ENCODE peak calls at places on chromosome 9, in ten cellular contexts. One of them, this sample, is unnamed.

GRCh38 chr9:77019010-77019809 is at the start of gene FOXB2:
- DNase-seq in fibroblast of pulmonary artery: no peak
- DNase-seq in RWPE1: no peak
- DNase-seq in choroid plexus epithelial cell: no peak
- DNase-seq in foreskin fibroblast: no peak
- DNase-seq in B cell: peak
- DNase-seq in right lobe of liver: no peak
- DNase-seq in AG10803: no peak
- DNase-seq in GM12865: no peak
- DNase-seq in left ventricle myocardium inferior: no peak
- DNase-seq in this sample: no peak

GRCh38 chr9:1839984-1840383 is 175.2 kb upstream of the SMARCA2 start:
- DNase-seq in fibroblast of pulmonary artery: no peak
- DNase-seq in RWPE1: no peak
- DNase-seq in choroid plexus epithelial cell: no peak
- DNase-seq in foreskin fibroblast: no peak
- DNase-seq in B cell: no peak
- DNase-seq in right lobe of liver: no peak
- DNase-seq in AG10803: no peak
- DNase-seq in GM12865: no peak
- DNase-seq in left ventricle myocardium inferior: no peak
- DNase-seq in this sample: no peak

GRCh38 chr9:106557996-106558667 is 304.8 kb upstream of the ZNF462 start:
- DNase-seq in fibroblast of pulmonary artery: no peak
- DNase-seq in RWPE1: no peak
- DNase-seq in choroid plexus epithelial cell: no peak
- DNase-seq in foreskin fibroblast: no peak
- DNase-seq in B cell: no peak
- DNase-seq in right lobe of liver: peak
- DNase-seq in AG10803: no peak
- DNase-seq in GM12865: no peak
- DNase-seq in left ventricle myocardium inferior: no peak
- DNase-seq in this sample: no peak

GRCh38 chr9:137814436-137814835 is 63.1 kb upstream of the CACNA1B start:
- DNase-seq in fibroblast of pulmonary artery: no peak
- DNase-seq in RWPE1: no peak
- DNase-seq in choroid plexus epithelial cell: no peak
- DNase-seq in foreskin fibroblast: no peak
- DNase-seq in B cell: no peak
- DNase-seq in right lobe of liver: no peak
- DNase-seq in AG10803: no peak
- DNase-seq in GM12865: no peak
- DNase-seq in left ventricle myocardium inferior: no peak
- DNase-seq in this sample: no peak

GRCh38 chr9:26326473-26327044 is 566.0 kb downstream of the CAAP1 start:
- DNase-seq in fibroblast of pulmonary artery: peak
- DNase-seq in RWPE1: peak
- DNase-seq in choroid plexus epithelial cell: peak
- DNase-seq in foreskin fibroblast: peak
- DNase-seq in B cell: no peak
- DNase-seq in right lobe of liver: no peak
- DNase-seq in AG10803: peak
- DNase-seq in GM12865: peak
- DNase-seq in left ventricle myocardium inferior: no peak
- DNase-seq in this sample: peak

GRCh38 chr9:32627394-32627954 is 8.0 kb downstream of the TAF1L start:
- DNase-seq in fibroblast of pulmonary artery: no peak
- DNase-seq in RWPE1: peak
- DNase-seq in choroid plexus epithelial cell: no peak
- DNase-seq in foreskin fibroblast: no peak
- DNase-seq in B cell: no peak
- DNase-seq in right lobe of liver: no peak
- DNase-seq in AG10803: no peak
- DNase-seq in GM12865: no peak
- DNase-seq in left ventricle myocardium inferior: no peak
- DNase-seq in this sample: no peak

GRCh38 chr9:70110194-70111041 is 66.8 kb downstream of the MAMDC2 start:
- DNase-seq in fibroblast of pulmonary artery: no peak
- DNase-seq in RWPE1: no peak
- DNase-seq in choroid plexus epithelial cell: peak
- DNase-seq in foreskin fibroblast: peak
- DNase-seq in B cell: no peak
- DNase-seq in right lobe of liver: no peak
- DNase-seq in AG10803: no peak
- DNase-seq in GM12865: peak
- DNase-seq in left ventricle myocardium inferior: no peak
- DNase-seq in this sample: no peak

GRCh38 chr9:70634696-70635095 is 220.2 kb upstream of the KLF9 start:
- DNase-seq in fibroblast of pulmonary artery: no peak
- DNase-seq in RWPE1: no peak
- DNase-seq in choroid plexus epithelial cell: no peak
- DNase-seq in foreskin fibroblast: no peak
- DNase-seq in B cell: no peak
- DNase-seq in right lobe of liver: no peak
- DNase-seq in AG10803: no peak
- DNase-seq in GM12865: no peak
- DNase-seq in left ventricle myocardium inferior: no peak
- DNase-seq in this sample: no peak

GRCh38 chr9:114806571-114806970 is 732 bp upstream of the TNFSF15 start:
- DNase-seq in fibroblast of pulmonary artery: no peak
- DNase-seq in RWPE1: no peak
- DNase-seq in choroid plexus epithelial cell: no peak
- DNase-seq in foreskin fibroblast: no peak
- DNase-seq in B cell: no peak
- DNase-seq in right lobe of liver: no peak
- DNase-seq in AG10803: no peak
- DNase-seq in GM12865: no peak
- DNase-seq in left ventricle myocardium inferior: no peak
- DNase-seq in this sample: no peak

GRCh38 chr9:114804504-114804903 is 1.3 kb downstream of the TNFSF15 start:
- DNase-seq in fibroblast of pulmonary artery: peak
- DNase-seq in RWPE1: peak
- DNase-seq in choroid plexus epithelial cell: peak
- DNase-seq in foreskin fibroblast: peak
- DNase-seq in B cell: no peak
- DNase-seq in right lobe of liver: no peak
- DNase-seq in AG10803: peak
- DNase-seq in GM12865: no peak
- DNase-seq in left ventricle myocardium inferior: no peak
- DNase-seq in this sample: no peak

GRCh38 chr9:114803886-114804285 is 2.0 kb downstream of the TNFSF15 start:
- DNase-seq in fibroblast of pulmonary artery: peak
- DNase-seq in RWPE1: no peak
- DNase-seq in choroid plexus epithelial cell: peak
- DNase-seq in foreskin fibroblast: no peak
- DNase-seq in B cell: no peak
- DNase-seq in right lobe of liver: no peak
- DNase-seq in AG10803: peak
- DNase-seq in GM12865: no peak
- DNase-seq in left ventricle myocardium inferior: no peak
- DNase-seq in this sample: no peak

GRCh38 chr9:114803459-114803858 is 2.4 kb downstream of the TNFSF15 start:
- DNase-seq in fibroblast of pulmonary artery: no peak
- DNase-seq in RWPE1: no peak
- DNase-seq in choroid plexus epithelial cell: no peak
- DNase-seq in foreskin fibroblast: no peak
- DNase-seq in B cell: no peak
- DNase-seq in right lobe of liver: no peak
- DNase-seq in AG10803: no peak
- DNase-seq in GM12865: no peak
- DNase-seq in left ventricle myocardium inferior: peak
- DNase-seq in this sample: no peak

GRCh38 chr9:114805670-114806551 is at the start of gene TNFSF15:
- DNase-seq in fibroblast of pulmonary artery: no peak
- DNase-seq in RWPE1: peak
- DNase-seq in choroid plexus epithelial cell: peak
- DNase-seq in foreskin fibroblast: no peak
- DNase-seq in B cell: peak
- DNase-seq in right lobe of liver: peak
- DNase-seq in AG10803: no peak
- DNase-seq in GM12865: peak
- DNase-seq in left ventricle myocardium inferior: no peak
- DNase-seq in this sample: no peak
- TF ChIP-seq CTCF in fibroblast of pulmonary artery: no peak
- TF ChIP-seq CTCF in RWPE1: no peak
- TF ChIP-seq CTCF in choroid plexus epithelial cell: no peak
- TF ChIP-seq CTCF in foreskin fibroblast: no peak
- TF ChIP-seq CTCF in B cell: no peak
- TF ChIP-seq CTCF in right lobe of liver: no peak
- TF ChIP-seq CTCF in AG10803: no peak
- TF ChIP-seq CTCF in GM12865: no peak
- TF ChIP-seq CTCF in left ventricle myocardium inferior: no peak
- TF ChIP-seq CTCF in this sample: no peak

GRCh38 chr9:126522957-126523356 is 90.8 kb upstream of the LMX1B start:
- DNase-seq in fibroblast of pulmonary artery: no peak
- DNase-seq in RWPE1: no peak
- DNase-seq in choroid plexus epithelial cell: no peak
- DNase-seq in foreskin fibroblast: no peak
- DNase-seq in B cell: no peak
- DNase-seq in right lobe of liver: no peak
- DNase-seq in AG10803: no peak
- DNase-seq in GM12865: no peak
- DNase-seq in left ventricle myocardium inferior: peak
- DNase-seq in this sample: no peak

GRCh38 chr9:126521976-126522590 is 91.6 kb upstream of the LMX1B start:
- DNase-seq in fibroblast of pulmonary artery: no peak
- DNase-seq in RWPE1: no peak
- DNase-seq in choroid plexus epithelial cell: no peak
- DNase-seq in foreskin fibroblast: no peak
- DNase-seq in B cell: no peak
- DNase-seq in right lobe of liver: no peak
- DNase-seq in AG10803: no peak
- DNase-seq in GM12865: no peak
- DNase-seq in left ventricle myocardium inferior: no peak
- DNase-seq in this sample: no peak

GRCh38 chr9:126526218-126527108 is 87.3 kb upstream of the LMX1B start:
- DNase-seq in fibroblast of pulmonary artery: no peak
- DNase-seq in RWPE1: no peak
- DNase-seq in choroid plexus epithelial cell: no peak
- DNase-seq in foreskin fibroblast: no peak
- DNase-seq in B cell: no peak
- DNase-seq in right lobe of liver: no peak
- DNase-seq in AG10803: no peak
- DNase-seq in GM12865: no peak
- DNase-seq in left ventricle myocardium inferior: no peak
- DNase-seq in this sample: no peak

GRCh38 chr9:126523621-126524111 is 90.1 kb upstream of the LMX1B start:
- DNase-seq in fibroblast of pulmonary artery: no peak
- DNase-seq in RWPE1: no peak
- DNase-seq in choroid plexus epithelial cell: no peak
- DNase-seq in foreskin fibroblast: no peak
- DNase-seq in B cell: no peak
- DNase-seq in right lobe of liver: no peak
- DNase-seq in AG10803: no peak
- DNase-seq in GM12865: no peak
- DNase-seq in left ventricle myocardium inferior: no peak
- DNase-seq in this sample: no peak

DNA sequence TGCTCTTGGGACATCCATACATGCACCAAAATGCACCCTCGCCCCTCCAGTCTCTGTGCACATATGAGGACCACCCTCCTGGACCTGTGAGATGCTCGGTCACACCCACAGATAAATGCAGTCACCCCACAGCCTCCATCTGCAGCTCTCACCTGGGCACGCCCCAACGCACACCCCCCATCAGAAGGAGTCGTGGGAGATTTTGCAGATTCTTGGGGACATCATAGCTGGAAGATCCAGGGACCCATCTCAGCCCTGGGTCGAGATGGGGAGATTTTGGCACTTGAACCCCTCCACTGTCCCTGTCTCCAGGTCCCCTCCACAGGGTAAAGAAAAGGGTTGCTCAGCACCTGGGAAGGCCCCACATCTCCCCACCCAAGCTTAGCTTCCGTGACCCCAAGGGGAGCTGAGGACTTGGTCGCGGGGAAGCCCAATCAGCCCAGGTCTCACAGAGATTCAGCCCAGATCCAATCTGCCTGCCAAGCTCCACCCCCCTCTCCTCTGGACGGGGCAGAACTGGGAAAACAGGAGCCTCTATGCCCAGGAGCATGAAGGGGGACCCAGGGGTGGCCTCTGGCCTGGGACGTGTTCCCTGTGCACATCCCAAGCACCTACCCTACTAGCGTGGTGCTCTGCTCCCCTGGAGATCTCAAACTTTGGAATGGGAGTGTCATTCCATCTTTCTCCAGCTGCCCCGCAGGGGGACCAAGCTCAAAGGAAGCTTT is 89.2 kb upstream of the LMX1B start:
- DNase-seq in fibroblast of pulmonary artery: no peak
- DNase-seq in RWPE1: no peak
- DNase-seq in choroid plexus epithelial cell: no peak
- DNase-seq in foreskin fibroblast: no peak
- DNase-seq in B cell: no peak
- DNase-seq in right lobe of liver: no peak
- DNase-seq in AG10803: no peak
- DNase-seq in GM12865: no peak
- DNase-seq in left ventricle myocardium inferior: no peak
- DNase-seq in this sample: no peak
- TF ChIP-seq CTCF in fibroblast of pulmonary artery: no peak
- TF ChIP-seq CTCF in RWPE1: no peak
- TF ChIP-seq CTCF in choroid plexus epithelial cell: no peak
- TF ChIP-seq CTCF in foreskin fibroblast: no peak
- TF ChIP-seq CTCF in B cell: no peak
- TF ChIP-seq CTCF in right lobe of liver: no peak
- TF ChIP-seq CTCF in AG10803: no peak
- TF ChIP-seq CTCF in GM12865: no peak
- TF ChIP-seq CTCF in left ventricle myocardium inferior: no peak
- TF ChIP-seq CTCF in this sample: no peak

GRCh38 chr9:130632081-130632710 is 32.2 kb upstream of the PRDM12 start:
- DNase-seq in fibroblast of pulmonary artery: no peak
- DNase-seq in RWPE1: no peak
- DNase-seq in choroid plexus epithelial cell: no peak
- DNase-seq in foreskin fibroblast: no peak
- DNase-seq in B cell: no peak
- DNase-seq in right lobe of liver: no peak
- DNase-seq in AG10803: no peak
- DNase-seq in GM12865: no peak
- DNase-seq in left ventricle myocardium inferior: no peak
- DNase-seq in this sample: no peak

GRCh38 chr9:130634801-130635200 is 29.6 kb upstream of the PRDM12 start:
- DNase-seq in fibroblast of pulmonary artery: no peak
- DNase-seq in RWPE1: no peak
- DNase-seq in choroid plexus epithelial cell: no peak
- DNase-seq in foreskin fibroblast: no peak
- DNase-seq in B cell: no peak
- DNase-seq in right lobe of liver: no peak
- DNase-seq in AG10803: no peak
- DNase-seq in GM12865: no peak
- DNase-seq in left ventricle myocardium inferior: no peak
- DNase-seq in this sample: no peak

GRCh38 chr9:130632841-130633240 is 31.6 kb upstream of the PRDM12 start:
- DNase-seq in fibroblast of pulmonary artery: no peak
- DNase-seq in RWPE1: no peak
- DNase-seq in choroid plexus epithelial cell: no peak
- DNase-seq in foreskin fibroblast: no peak
- DNase-seq in B cell: no peak
- DNase-seq in right lobe of liver: no peak
- DNase-seq in AG10803: no peak
- DNase-seq in GM12865: no peak
- DNase-seq in left ventricle myocardium inferior: no peak
- DNase-seq in this sample: no peak

GRCh38 chr9:130634191-130634768 is 30.1 kb upstream of the PRDM12 start:
- DNase-seq in fibroblast of pulmonary artery: no peak
- DNase-seq in RWPE1: no peak
- DNase-seq in choroid plexus epithelial cell: no peak
- DNase-seq in foreskin fibroblast: no peak
- DNase-seq in B cell: no peak
- DNase-seq in right lobe of liver: no peak
- DNase-seq in AG10803: no peak
- DNase-seq in GM12865: no peak
- DNase-seq in left ventricle myocardium inferior: no peak
- DNase-seq in this sample: no peak

GRCh38 chr9:130633336-130634190 is 30.8 kb upstream of the PRDM12 start:
- DNase-seq in fibroblast of pulmonary artery: no peak
- DNase-seq in RWPE1: no peak
- DNase-seq in choroid plexus epithelial cell: no peak
- DNase-seq in foreskin fibroblast: no peak
- DNase-seq in B cell: no peak
- DNase-seq in right lobe of liver: no peak
- DNase-seq in AG10803: no peak
- DNase-seq in GM12865: no peak
- DNase-seq in left ventricle myocardium inferior: no peak
- DNase-seq in this sample: no peak
- TF ChIP-seq CTCF in fibroblast of pulmonary artery: no peak
- TF ChIP-seq CTCF in RWPE1: no peak
- TF ChIP-seq CTCF in choroid plexus epithelial cell: no peak
- TF ChIP-seq CTCF in foreskin fibroblast: no peak
- TF ChIP-seq CTCF in B cell: no peak
- TF ChIP-seq CTCF in right lobe of liver: no peak
- TF ChIP-seq CTCF in AG10803: no peak
- TF ChIP-seq CTCF in GM12865: no peak
- TF ChIP-seq CTCF in left ventricle myocardium inferior: no peak
- TF ChIP-seq CTCF in this sample: no peak

GRCh38 chr9:108130896-108131295 is 641.3 kb upstream of the KLF4 start:
- DNase-seq in fibroblast of pulmonary artery: no peak
- DNase-seq in RWPE1: no peak
- DNase-seq in choroid plexus epithelial cell: no peak
- DNase-seq in foreskin fibroblast: no peak
- DNase-seq in B cell: no peak
- DNase-seq in right lobe of liver: no peak
- DNase-seq in AG10803: no peak
- DNase-seq in GM12865: no peak
- DNase-seq in left ventricle myocardium inferior: no peak
- DNase-seq in this sample: no peak

GRCh38 chr9:108119530-108120113 is 630.1 kb upstream of the KLF4 start:
- DNase-seq in fibroblast of pulmonary artery: peak
- DNase-seq in RWPE1: no peak
- DNase-seq in choroid plexus epithelial cell: no peak
- DNase-seq in foreskin fibroblast: no peak
- DNase-seq in B cell: no peak
- DNase-seq in right lobe of liver: no peak
- DNase-seq in AG10803: no peak
- DNase-seq in GM12865: no peak
- DNase-seq in left ventricle myocardium inferior: peak
- DNase-seq in this sample: no peak

GRCh38 chr9:108125541-108125940 is 636.0 kb upstream of the KLF4 start:
- DNase-seq in fibroblast of pulmonary artery: no peak
- DNase-seq in RWPE1: no peak
- DNase-seq in choroid plexus epithelial cell: no peak
- DNase-seq in foreskin fibroblast: no peak
- DNase-seq in B cell: no peak
- DNase-seq in right lobe of liver: no peak
- DNase-seq in AG10803: no peak
- DNase-seq in GM12865: peak
- DNase-seq in left ventricle myocardium inferior: no peak
- DNase-seq in this sample: no peak
- TF ChIP-seq CTCF in fibroblast of pulmonary artery: peak
- TF ChIP-seq CTCF in RWPE1: peak
- TF ChIP-seq CTCF in choroid plexus epithelial cell: peak
- TF ChIP-seq CTCF in foreskin fibroblast: peak
- TF ChIP-seq CTCF in B cell: no peak
- TF ChIP-seq CTCF in right lobe of liver: peak
- TF ChIP-seq CTCF in AG10803: peak
- TF ChIP-seq CTCF in GM12865: peak
- TF ChIP-seq CTCF in left ventricle myocardium inferior: peak
- TF ChIP-seq CTCF in this sample: no peak

This sample was measured in AG09319.